ENCODE peak calls at places on chromosomes 7 and 10, in four cellular contexts. B is AG04449, O is endothelial cell of umbilical vein, T is choroid plexus epithelial cell. L is an unnamed sample.

GRCh38 chr7:25707733-25708132 is 444.3 kb upstream of the NFE2L3 start:
- DNase-seq in T (peak), B (no peak), O (no peak), L (no peak)

GRCh38 chr7:100570954-100571828 is 2.5 kb downstream of the SAP25 start:
- DNase-seq in T (peak), O (no peak), B (no peak), L (no peak)

GRCh38 chr10:127013696-127014095 is 108.5 kb downstream of the DOCK1 start:
- DNase-seq in B (no peak), O (no peak), T (no peak), L (no peak)

GRCh38 chr7:105210721-105211205 is 178.0 kb downstream of the SRPK2 start:
- DNase-seq in O (peak), T (peak), B (no peak), L (peak)

GRCh38 chr10:113680172-113681111 is 730 bp downstream of the CASP7 start:
- DNase-seq in T (peak), B (no peak), O (peak), L (peak)

GRCh38 chr10:125218967-125219366 is 58.6 kb upstream of the CTBP2 start:
- DNase-seq in O (no peak), T (no peak), B (no peak), L (no peak)

GRCh38 chr10:103123282-103124033 is 69.6 kb downstream of the NT5C2 start:
- DNase-seq in T (no peak), O (no peak), B (no peak), L (no peak)

GRCh38 chr10:116669832-116670644 is 49.3 kb downstream of the PNLIPRP2 start:
- DNase-seq in B (no peak), O (no peak), T (no peak), L (no peak)

GRCh38 chr7:55062106-55062499 is 43.3 kb downstream of the EGFR start:
- DNase-seq in T (no peak), B (no peak), O (no peak), L (no peak)

GRCh38 chr7:57215423-57215822 is 83.2 kb upstream of the ZNF479 start:
- DNase-seq in O (no peak), T (no peak), B (no peak), L (no peak)

GRCh38 chr7:20298486-20298901 is 32.2 kb upstream of the ITGB8 start:
- DNase-seq in B (no peak), T (no peak), O (no peak), L (no peak)

GRCh38 chr7:111892568-111892967 is 313.6 kb downstream of the DOCK4 start:
- DNase-seq in T (no peak), O (no peak), B (no peak), L (no peak)

GRCh38 chr7:74029094-74029785 is 1.3 kb downstream of the ELN start:
- DNase-seq in B (no peak), T (no peak), O (peak), L (peak)
- H3K4me3 ChIP-seq in B (no peak), T (no peak), O (no peak), L (peak)

GRCh38 chr7:332646-333398 is 42.9 kb downstream of the FOXL3 start:
- DNase-seq in T (peak), B (no peak), O (peak), L (peak)
- H3K4me3 ChIP-seq in T (peak), B (peak), O (no peak), L (peak)

DNA sequence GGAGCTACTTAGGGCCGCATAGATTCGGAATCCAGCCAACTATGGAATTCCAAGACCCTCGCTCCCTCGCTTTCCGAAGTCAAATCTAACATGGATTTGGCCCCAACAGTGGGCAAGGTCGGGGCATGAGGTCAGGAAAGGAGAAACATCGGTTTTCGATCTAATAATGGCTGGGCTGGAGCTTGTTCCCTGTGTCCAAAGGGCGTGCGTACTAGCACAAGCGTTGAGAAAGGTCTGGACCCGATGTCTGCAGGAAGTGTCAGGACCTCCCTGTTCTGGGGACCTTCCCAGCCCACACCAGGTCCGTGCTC is 5.0 kb downstream of the FEZF1 start:
- DNase-seq in T (no peak), B (no peak), O (no peak), L (no peak)
- H3K4me3 ChIP-seq in T (no peak), B (no peak), O (no peak), L (peak)

GRCh38 chr10:78831457-78831856 is 237.3 kb upstream of the ZMIZ1 start:
- DNase-seq in O (no peak), B (no peak), T (no peak), L (no peak)
- H3K4me3 ChIP-seq in O (no peak), B (no peak), T (no peak), L (no peak)

DNA sequence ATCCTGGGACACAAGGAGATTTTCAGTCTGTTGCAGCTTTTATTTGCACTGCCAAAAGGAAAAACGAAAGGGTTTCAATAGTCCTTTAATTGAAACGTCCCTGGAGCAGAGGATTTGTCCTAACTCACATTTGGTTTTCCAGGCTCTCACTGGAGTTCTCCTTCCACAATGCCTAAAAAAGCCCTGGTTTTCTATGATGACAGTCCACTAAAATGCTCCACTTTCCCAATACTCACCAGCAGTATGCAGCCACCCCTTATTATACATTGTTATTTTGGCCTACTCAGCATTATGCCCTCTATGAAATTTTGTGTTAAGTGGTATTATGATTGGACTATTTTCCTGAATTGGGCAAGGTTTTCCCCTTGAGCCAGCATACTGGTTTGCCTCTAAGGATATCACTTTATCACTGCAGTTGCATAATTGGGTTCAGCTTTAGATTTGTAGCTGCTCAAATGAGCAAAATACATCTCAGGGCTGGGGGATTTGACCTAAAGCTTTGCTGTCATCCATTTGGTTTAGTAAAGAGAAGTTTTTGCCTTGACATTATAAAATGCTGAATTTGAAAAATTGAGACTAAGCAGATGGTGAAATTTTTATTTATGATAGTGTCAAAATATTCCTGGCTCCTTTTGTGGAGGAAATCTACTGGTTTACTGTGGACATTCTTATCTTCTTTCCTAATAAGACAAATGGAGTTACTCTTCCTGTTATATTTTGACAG is 239.2 kb downstream of the RNLS start:
- DNase-seq in T (no peak), B (no peak), O (no peak), L (no peak)
- H3K4me3 ChIP-seq in T (no peak), B (no peak), O (no peak), L (no peak)

GRCh38 chr10:15843705-15844104 is 16.6 kb downstream of the MINDY3 start:
- DNase-seq in T (no peak), B (no peak), O (no peak), L (no peak)
- H3K4me3 ChIP-seq in T (no peak), B (no peak), O (no peak), L (no peak)

DNA sequence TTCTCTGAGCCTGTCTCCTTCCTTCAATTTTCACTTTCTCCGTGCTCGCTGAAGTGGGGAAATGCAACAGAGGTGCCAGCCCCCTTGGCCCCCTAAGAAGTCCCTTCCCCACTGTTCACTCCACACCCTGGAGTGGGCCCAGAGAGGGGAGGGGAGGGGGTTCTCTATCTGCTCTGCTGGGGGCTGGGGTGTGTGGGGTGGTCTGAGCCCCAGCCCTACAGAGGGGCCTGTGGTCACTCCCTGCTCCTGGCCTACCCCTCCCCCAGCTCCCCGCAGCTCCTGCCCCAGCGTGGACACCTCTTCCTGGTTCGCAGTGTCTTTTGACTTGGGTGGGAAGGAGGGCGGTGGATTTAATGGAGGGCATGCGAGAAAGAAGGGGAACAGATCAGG is 989 bp downstream of the LZTS2 start:
- DNase-seq in B (no peak), O (peak), T (no peak), L (no peak)
- H3K4me3 ChIP-seq in B (peak), O (peak), T (peak), L (peak)